ENCODE peak calls at places on chromosome 13, in eight cellular contexts. One of them, this sample, is unnamed.
A peak's percentile ranks its signal among the peaks of the same experiment; 100 is the strongest.

GRCh38 chr13:99339736-99340392 is 32.7 kb upstream of the GPR183 start:
- DNase-seq in HCT116: no peak
- DNase-seq in SK-N-SH: no peak
- DNase-seq in K562: peak; percentile 41
- DNase-seq in Panc1: no peak
- DNase-seq in A549: no peak
- DNase-seq in HepG2: no peak
- DNase-seq in GM12878: no peak
- DNase-seq in this sample: peak; percentile 68

GRCh38 chr13:21546372-21546771 is 57.6 kb downstream of the MICU2 start:
- DNase-seq in HCT116: no peak
- DNase-seq in SK-N-SH: no peak
- DNase-seq in K562: no peak
- DNase-seq in Panc1: no peak
- DNase-seq in A549: no peak
- DNase-seq in HepG2: no peak
- DNase-seq in GM12878: no peak
- DNase-seq in this sample: peak; percentile 68

GRCh38 chr13:59774511-59774911 is 389.2 kb downstream of the DIAPH3 start:
- DNase-seq in HCT116: no peak
- DNase-seq in SK-N-SH: no peak
- DNase-seq in K562: no peak
- DNase-seq in Panc1: no peak
- DNase-seq in A549: peak; percentile 1
- DNase-seq in HepG2: peak; percentile 49
- DNase-seq in GM12878: no peak
- DNase-seq in this sample: no peak

GRCh38 chr13:101838305-101838835 is 385.9 kb downstream of the ITGBL1 start:
- DNase-seq in HCT116: no peak
- DNase-seq in SK-N-SH: no peak
- DNase-seq in K562: no peak
- DNase-seq in Panc1: no peak
- DNase-seq in A549: no peak
- DNase-seq in HepG2: no peak
- DNase-seq in GM12878: no peak
- DNase-seq in this sample: no peak

GRCh38 chr13:68439821-68440220 is 1209.7 kb upstream of the PCDH9 start:
- DNase-seq in HCT116: no peak
- DNase-seq in SK-N-SH: no peak
- DNase-seq in K562: no peak
- DNase-seq in Panc1: peak; percentile 36
- DNase-seq in A549: peak; percentile 3
- DNase-seq in HepG2: no peak
- DNase-seq in GM12878: no peak
- DNase-seq in this sample: no peak

GRCh38 chr13:48009298-48009697 is 8.2 kb upstream of the SUCLA2 start:
- DNase-seq in HCT116: no peak
- DNase-seq in SK-N-SH: no peak
- DNase-seq in K562: no peak
- DNase-seq in Panc1: no peak
- DNase-seq in A549: peak; percentile 65
- DNase-seq in HepG2: peak; percentile 44
- DNase-seq in GM12878: no peak
- DNase-seq in this sample: peak; percentile 66

GRCh38 chr13:50400930-50401553 is 385.8 kb downstream of the KCNRG start:
- DNase-seq in HCT116: no peak
- DNase-seq in SK-N-SH: no peak
- DNase-seq in K562: no peak
- DNase-seq in Panc1: no peak
- DNase-seq in A549: no peak
- DNase-seq in HepG2: peak; percentile 5
- DNase-seq in GM12878: no peak
- DNase-seq in this sample: no peak

GRCh38 chr13:23621316-23621645 is 51.1 kb downstream of the TNFRSF19 start:
- DNase-seq in HCT116: no peak
- DNase-seq in SK-N-SH: no peak
- DNase-seq in K562: no peak
- DNase-seq in Panc1: peak; percentile 52
- DNase-seq in A549: peak; percentile 57
- DNase-seq in HepG2: peak; percentile 20
- DNase-seq in GM12878: no peak
- DNase-seq in this sample: no peak

GRCh38 chr13:112056284-112056727 is 10.6 kb upstream of the SOX1 start:
- DNase-seq in HCT116: no peak
- DNase-seq in SK-N-SH: peak; percentile 38
- DNase-seq in K562: no peak
- DNase-seq in Panc1: no peak
- DNase-seq in A549: no peak
- DNase-seq in HepG2: no peak
- DNase-seq in GM12878: no peak
- DNase-seq in this sample: no peak

GRCh38 chr13:28792992-28793391 is 27.1 kb upstream of the MTUS2 start:
- DNase-seq in HCT116: no peak
- DNase-seq in SK-N-SH: no peak
- DNase-seq in K562: no peak
- DNase-seq in Panc1: no peak
- DNase-seq in A549: no peak
- DNase-seq in HepG2: no peak
- DNase-seq in GM12878: no peak
- DNase-seq in this sample: no peak

GRCh38 chr13:46571189-46571901 is 18.4 kb downstream of the LRCH1 start:
- DNase-seq in HCT116: no peak
- DNase-seq in SK-N-SH: no peak
- DNase-seq in K562: no peak
- DNase-seq in Panc1: no peak
- DNase-seq in A549: peak; percentile 8
- DNase-seq in HepG2: peak; percentile 39
- DNase-seq in GM12878: no peak
- DNase-seq in this sample: no peak

GRCh38 chr13:41008349-41008980 is 10.7 kb downstream of the ELF1 start:
- DNase-seq in HCT116: no peak
- DNase-seq in SK-N-SH: no peak
- DNase-seq in K562: no peak
- DNase-seq in Panc1: no peak
- DNase-seq in A549: peak; percentile 56
- DNase-seq in HepG2: peak; percentile 93
- DNase-seq in GM12878: no peak
- DNase-seq in this sample: peak; percentile 59

GRCh38 chr13:76723551-76724232 is 162.5 kb downstream of the KCTD12 start:
- DNase-seq in HCT116: no peak
- DNase-seq in SK-N-SH: no peak
- DNase-seq in K562: no peak
- DNase-seq in Panc1: no peak
- DNase-seq in A549: no peak
- DNase-seq in HepG2: no peak
- DNase-seq in GM12878: no peak
- DNase-seq in this sample: peak; percentile 83

GRCh38 chr13:92196566-92197256 is 798.3 kb downstream of the GPC5 start:
- DNase-seq in HCT116: no peak
- DNase-seq in SK-N-SH: peak; percentile 35
- DNase-seq in K562: no peak
- DNase-seq in Panc1: no peak
- DNase-seq in A549: no peak
- DNase-seq in HepG2: no peak
- DNase-seq in GM12878: no peak
- DNase-seq in this sample: no peak

DNA sequence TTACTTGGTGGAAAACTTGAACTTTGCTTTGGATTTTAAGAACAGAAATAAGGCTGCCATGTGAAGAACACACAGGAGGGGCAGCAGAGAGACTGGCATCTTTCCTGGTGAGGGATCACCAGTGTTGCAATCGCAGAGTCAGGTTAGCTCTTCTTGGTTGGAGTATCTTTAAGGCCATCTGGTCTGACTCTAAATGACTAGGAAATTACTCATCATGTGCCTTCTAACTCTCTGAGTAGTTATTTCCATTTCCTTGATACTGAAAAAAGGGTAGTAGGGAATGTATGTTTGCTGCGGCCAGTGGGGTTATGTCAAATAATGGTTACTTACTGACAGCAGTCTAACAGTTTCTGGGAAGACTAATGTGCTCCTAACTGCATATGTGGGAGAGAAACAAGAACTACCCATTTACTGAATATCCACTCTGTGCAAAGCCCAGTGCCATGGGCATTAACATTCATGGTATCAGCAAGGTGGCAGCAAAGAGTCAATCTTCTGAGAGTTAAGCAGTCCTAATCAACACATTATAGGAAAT is 122.1 kb downstream of the COG6 start:
- DNase-seq in HCT116: peak; percentile 32
- DNase-seq in SK-N-SH: no peak
- DNase-seq in K562: no peak
- DNase-seq in Panc1: no peak
- DNase-seq in A549: peak; percentile 58
- DNase-seq in HepG2: no peak
- DNase-seq in GM12878: no peak
- DNase-seq in this sample: peak; percentile 18
- TF ChIP-seq CTCF in HCT116: peak; percentile 43
- TF ChIP-seq CTCF in SK-N-SH: peak; percentile 60
- TF ChIP-seq CTCF in K562: no peak
- TF ChIP-seq CTCF in Panc1: peak; percentile 27
- TF ChIP-seq CTCF in A549: no peak
- TF ChIP-seq CTCF in HepG2: no peak
- TF ChIP-seq CTCF in GM12878: peak; percentile 20
- TF ChIP-seq CTCF in this sample: peak; percentile 6

GRCh38 chr13:79776538-79776937 is 295.6 kb downstream of the NDFIP2 start:
- DNase-seq in HCT116: no peak
- DNase-seq in SK-N-SH: no peak
- DNase-seq in K562: no peak
- DNase-seq in Panc1: no peak
- DNase-seq in A549: no peak
- DNase-seq in HepG2: no peak
- DNase-seq in GM12878: no peak
- DNase-seq in this sample: peak; percentile 14
- TF ChIP-seq REST in HCT116: no peak
- TF ChIP-seq REST in SK-N-SH: no peak
- TF ChIP-seq REST in K562: no peak
- TF ChIP-seq REST in Panc1: no peak
- TF ChIP-seq REST in A549: no peak
- TF ChIP-seq REST in HepG2: no peak
- TF ChIP-seq REST in GM12878: no peak
- TF ChIP-seq REST in this sample: no peak

GRCh38 chr13:87677043-87677333 is 5.8 kb downstream of the SLITRK5 start:
- DNase-seq in HCT116: no peak
- DNase-seq in SK-N-SH: no peak
- DNase-seq in K562: no peak
- DNase-seq in Panc1: no peak
- DNase-seq in A549: no peak
- DNase-seq in HepG2: no peak
- DNase-seq in GM12878: no peak
- DNase-seq in this sample: no peak

GRCh38 chr13:87677334-87678234 is 6.4 kb downstream of the SLITRK5 start:
- DNase-seq in HCT116: no peak
- DNase-seq in SK-N-SH: peak; percentile 63
- DNase-seq in K562: no peak
- DNase-seq in Panc1: no peak
- DNase-seq in A549: no peak
- DNase-seq in HepG2: peak; percentile 1
- DNase-seq in GM12878: no peak
- DNase-seq in this sample: no peak

GRCh38 chr13:87676254-87677042 is 5.3 kb downstream of the SLITRK5 start:
- DNase-seq in HCT116: no peak
- DNase-seq in SK-N-SH: peak; percentile 4
- DNase-seq in K562: no peak
- DNase-seq in Panc1: no peak
- DNase-seq in A549: no peak
- DNase-seq in HepG2: no peak
- DNase-seq in GM12878: no peak
- DNase-seq in this sample: no peak

GRCh38 chr13:87678353-87678752 is 7.2 kb downstream of the SLITRK5 start:
- DNase-seq in HCT116: no peak
- DNase-seq in SK-N-SH: peak; percentile 4
- DNase-seq in K562: no peak
- DNase-seq in Panc1: no peak
- DNase-seq in A549: no peak
- DNase-seq in HepG2: no peak
- DNase-seq in GM12878: no peak
- DNase-seq in this sample: no peak

GRCh38 chr13:87680298-87680697 is 9.1 kb downstream of the SLITRK5 start:
- DNase-seq in HCT116: no peak
- DNase-seq in SK-N-SH: peak; percentile 5
- DNase-seq in K562: no peak
- DNase-seq in Panc1: no peak
- DNase-seq in A549: peak; percentile 36
- DNase-seq in HepG2: no peak
- DNase-seq in GM12878: no peak
- DNase-seq in this sample: no peak
- TF ChIP-seq CTCF in HCT116: no peak
- TF ChIP-seq CTCF in SK-N-SH: no peak
- TF ChIP-seq CTCF in K562: no peak
- TF ChIP-seq CTCF in Panc1: peak; percentile 28
- TF ChIP-seq CTCF in A549: peak; percentile 41
- TF ChIP-seq CTCF in HepG2: peak; percentile 14
- TF ChIP-seq CTCF in GM12878: no peak
- TF ChIP-seq CTCF in this sample: no peak

GRCh38 chr13:108176685-108177274 is 38.6 kb downstream of the LIG4 start:
- DNase-seq in HCT116: peak; percentile 36
- DNase-seq in SK-N-SH: peak; percentile 46
- DNase-seq in K562: peak; percentile 25
- DNase-seq in Panc1: no peak
- DNase-seq in A549: peak; percentile 25
- DNase-seq in HepG2: peak; percentile 42
- DNase-seq in GM12878: no peak
- DNase-seq in this sample: peak; percentile 46

GRCh38 chr13:108185218-108185617 is 30.1 kb downstream of the LIG4 start:
- DNase-seq in HCT116: no peak
- DNase-seq in SK-N-SH: no peak
- DNase-seq in K562: no peak
- DNase-seq in Panc1: no peak
- DNase-seq in A549: no peak
- DNase-seq in HepG2: no peak
- DNase-seq in GM12878: no peak
- DNase-seq in this sample: no peak

GRCh38 chr13:108178105-108178504 is 37.2 kb downstream of the LIG4 start:
- DNase-seq in HCT116: no peak
- DNase-seq in SK-N-SH: no peak
- DNase-seq in K562: no peak
- DNase-seq in Panc1: no peak
- DNase-seq in A549: no peak
- DNase-seq in HepG2: no peak
- DNase-seq in GM12878: no peak
- DNase-seq in this sample: no peak

GRCh38 chr13:108188260-108188659 is 27.1 kb downstream of the LIG4 start:
- DNase-seq in HCT116: no peak
- DNase-seq in SK-N-SH: no peak
- DNase-seq in K562: no peak
- DNase-seq in Panc1: no peak
- DNase-seq in A549: no peak
- DNase-seq in HepG2: no peak
- DNase-seq in GM12878: no peak
- DNase-seq in this sample: no peak

DNA sequence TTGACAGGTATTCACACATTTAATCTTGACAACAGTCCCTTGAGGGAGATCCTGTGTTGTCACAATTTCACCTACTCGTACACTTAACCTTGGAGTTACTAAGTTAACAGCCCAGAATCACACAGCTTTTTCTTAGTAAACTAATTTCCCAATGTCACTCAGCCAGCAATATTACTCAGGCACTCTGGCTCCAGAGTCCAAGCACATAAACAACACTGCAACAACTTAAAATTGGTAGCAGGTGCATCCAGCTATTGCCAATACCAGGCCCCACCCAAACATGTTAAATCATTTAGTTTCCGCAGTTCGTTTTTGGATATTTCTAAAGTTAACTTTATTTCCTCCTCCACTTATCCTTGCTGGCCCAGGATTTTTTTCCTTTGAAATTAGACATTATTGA is 32.7 kb downstream of the LIG4 start:
- DNase-seq in HCT116: no peak
- DNase-seq in SK-N-SH: no peak
- DNase-seq in K562: no peak
- DNase-seq in Panc1: no peak
- DNase-seq in A549: no peak
- DNase-seq in HepG2: no peak
- DNase-seq in GM12878: no peak
- DNase-seq in this sample: no peak
- TF ChIP-seq REST in HCT116: no peak
- TF ChIP-seq REST in SK-N-SH: no peak
- TF ChIP-seq REST in K562: no peak
- TF ChIP-seq REST in Panc1: no peak
- TF ChIP-seq REST in A549: no peak
- TF ChIP-seq REST in HepG2: no peak
- TF ChIP-seq REST in GM12878: no peak
- TF ChIP-seq REST in this sample: no peak

This sample was measured in HL-60.